ENCODE peak calls at places on chromosome 4, in five cellular contexts. One of them, this sample, is unnamed.
A peak's percentile ranks its signal among the peaks of the same experiment; 100 is the strongest.

GRCh38 chr4:82005153-82005552 is 368.6 kb downstream of the HNRNPD start:
- DNase-seq in SK-N-SH: no peak
- DNase-seq in PC-3: peak; percentile 86
- DNase-seq in heart left ventricle: no peak
- DNase-seq in H9: no peak
- DNase-seq in this sample: no peak

GRCh38 chr4:1624519-1624910 is 59.6 kb downstream of the FAM53A start:
- DNase-seq in SK-N-SH: no peak
- DNase-seq in PC-3: no peak
- DNase-seq in heart left ventricle: no peak
- DNase-seq in H9: no peak
- DNase-seq in this sample: no peak

GRCh38 chr4:174041555-174042110 is 241.8 kb downstream of the FBXO8 start:
- DNase-seq in SK-N-SH: no peak
- DNase-seq in PC-3: no peak
- DNase-seq in heart left ventricle: no peak
- DNase-seq in H9: no peak
- DNase-seq in this sample: no peak

GRCh38 chr4:53629296-53629695 is 38.0 kb upstream of the LNX1 start:
- DNase-seq in SK-N-SH: no peak
- DNase-seq in PC-3: no peak
- DNase-seq in heart left ventricle: no peak
- DNase-seq in H9: no peak
- DNase-seq in this sample: peak; percentile 69

GRCh38 chr4:83189631-83190136 is 75.2 kb upstream of the PLAC8 start:
- DNase-seq in SK-N-SH: no peak
- DNase-seq in PC-3: no peak
- DNase-seq in heart left ventricle: no peak
- DNase-seq in H9: peak; percentile 36
- DNase-seq in this sample: no peak

GRCh38 chr4:40211224-40212185 is 14.7 kb downstream of the RHOH start:
- DNase-seq in SK-N-SH: no peak
- DNase-seq in PC-3: no peak
- DNase-seq in heart left ventricle: no peak
- DNase-seq in H9: no peak
- DNase-seq in this sample: no peak

GRCh38 chr4:306551-306961 is 1.3 kb upstream of the ZNF732 start:
- DNase-seq in SK-N-SH: no peak
- DNase-seq in PC-3: no peak
- DNase-seq in heart left ventricle: no peak
- DNase-seq in H9: no peak
- DNase-seq in this sample: no peak

GRCh38 chr4:20443406-20443805 is 191.7 kb downstream of the SLIT2 start:
- DNase-seq in SK-N-SH: no peak
- DNase-seq in PC-3: no peak
- DNase-seq in heart left ventricle: no peak
- DNase-seq in H9: no peak
- DNase-seq in this sample: no peak

GRCh38 chr4:180665994-180666818 is 1577.0 kb upstream of the TENM3 start:
- DNase-seq in SK-N-SH: peak; percentile 42
- DNase-seq in PC-3: peak; percentile 53
- DNase-seq in heart left ventricle: no peak
- DNase-seq in H9: peak; percentile 50
- DNase-seq in this sample: no peak

GRCh38 chr4:38011484-38012162 is 51.4 kb downstream of the PTTG2 start:
- DNase-seq in SK-N-SH: no peak
- DNase-seq in PC-3: no peak
- DNase-seq in heart left ventricle: no peak
- DNase-seq in H9: no peak
- DNase-seq in this sample: no peak

GRCh38 chr4:108224628-108225053 is 55.9 kb upstream of the LEF1 start:
- DNase-seq in SK-N-SH: peak; percentile 33
- DNase-seq in PC-3: no peak
- DNase-seq in heart left ventricle: peak; percentile 62
- DNase-seq in H9: no peak
- DNase-seq in this sample: no peak

GRCh38 chr4:87311684-87312083 is 11.0 kb downstream of the HSD17B13 start:
- DNase-seq in SK-N-SH: no peak
- DNase-seq in PC-3: no peak
- DNase-seq in heart left ventricle: no peak
- DNase-seq in H9: no peak
- DNase-seq in this sample: no peak

GRCh38 chr4:123488916-123489315 is 92.3 kb downstream of the SPRY1 start:
- DNase-seq in SK-N-SH: no peak
- DNase-seq in PC-3: peak; percentile 80
- DNase-seq in heart left ventricle: no peak
- DNase-seq in H9: no peak
- DNase-seq in this sample: no peak

GRCh38 chr4:13988347-13989265 is 361.1 kb upstream of the BOD1L1 start:
- DNase-seq in SK-N-SH: no peak
- DNase-seq in PC-3: peak; percentile 9
- DNase-seq in heart left ventricle: peak; percentile 44
- DNase-seq in H9: no peak
- DNase-seq in this sample: peak; percentile 68

GRCh38 chr4:87078987-87079469 is 141.4 kb downstream of the KLHL8 start:
- DNase-seq in SK-N-SH: no peak
- DNase-seq in PC-3: no peak
- DNase-seq in heart left ventricle: no peak
- DNase-seq in H9: no peak
- DNase-seq in this sample: no peak

GRCh38 chr4:158667651-158668198 is 4.0 kb downstream of the C4orf46 start:
- DNase-seq in SK-N-SH: peak; percentile 74
- DNase-seq in PC-3: peak; percentile 53
- DNase-seq in heart left ventricle: no peak
- DNase-seq in H9: no peak
- DNase-seq in this sample: no peak

GRCh38 chr4:48518143-48518542 is 28.1 kb downstream of the ZAR1 start:
- DNase-seq in SK-N-SH: no peak
- DNase-seq in PC-3: no peak
- DNase-seq in heart left ventricle: no peak
- DNase-seq in H9: no peak
- DNase-seq in this sample: no peak

GRCh38 chr4:87465739-87466366 is 43.5 kb downstream of the NUDT9 start:
- DNase-seq in SK-N-SH: peak; percentile 41
- DNase-seq in PC-3: peak; percentile 64
- DNase-seq in heart left ventricle: no peak
- DNase-seq in H9: no peak
- DNase-seq in this sample: no peak

GRCh38 chr4:47213539-47213938 is 182.2 kb downstream of the GABRB1 start:
- DNase-seq in SK-N-SH: no peak
- DNase-seq in PC-3: no peak
- DNase-seq in heart left ventricle: no peak
- DNase-seq in H9: no peak
- DNase-seq in this sample: no peak

GRCh38 chr4:169208090-169208455 is 62.7 kb downstream of the SH3RF1 start:
- DNase-seq in SK-N-SH: no peak
- DNase-seq in PC-3: no peak
- DNase-seq in heart left ventricle: no peak
- DNase-seq in H9: no peak
- DNase-seq in this sample: no peak

GRCh38 chr4:102759835-102760644 is 728 bp downstream of the MANBA start:
- DNase-seq in SK-N-SH: no peak
- DNase-seq in PC-3: peak; percentile 30
- DNase-seq in heart left ventricle: no peak
- DNase-seq in H9: no peak
- DNase-seq in this sample: no peak

GRCh38 chr4:133323670-133324069 is 174.6 kb downstream of the PCDH10 start:
- DNase-seq in SK-N-SH: no peak
- DNase-seq in PC-3: no peak
- DNase-seq in heart left ventricle: no peak
- DNase-seq in H9: no peak
- DNase-seq in this sample: no peak

GRCh38 chr4:13455411-13455810 is 28.7 kb downstream of the RAB28 start:
- DNase-seq in SK-N-SH: no peak
- DNase-seq in PC-3: no peak
- DNase-seq in heart left ventricle: no peak
- DNase-seq in H9: no peak
- DNase-seq in this sample: no peak

GRCh38 chr4:26085581-26085980 is 171.6 kb downstream of the SMIM20 start:
- DNase-seq in SK-N-SH: no peak
- DNase-seq in PC-3: peak; percentile 27
- DNase-seq in heart left ventricle: no peak
- DNase-seq in H9: no peak
- DNase-seq in this sample: no peak

GRCh38 chr4:4640692-4641091 is 98.8 kb upstream of the STX18 start:
- DNase-seq in SK-N-SH: peak; percentile 41
- DNase-seq in PC-3: no peak
- DNase-seq in heart left ventricle: no peak
- DNase-seq in H9: peak; percentile 81
- DNase-seq in this sample: no peak

DNA sequence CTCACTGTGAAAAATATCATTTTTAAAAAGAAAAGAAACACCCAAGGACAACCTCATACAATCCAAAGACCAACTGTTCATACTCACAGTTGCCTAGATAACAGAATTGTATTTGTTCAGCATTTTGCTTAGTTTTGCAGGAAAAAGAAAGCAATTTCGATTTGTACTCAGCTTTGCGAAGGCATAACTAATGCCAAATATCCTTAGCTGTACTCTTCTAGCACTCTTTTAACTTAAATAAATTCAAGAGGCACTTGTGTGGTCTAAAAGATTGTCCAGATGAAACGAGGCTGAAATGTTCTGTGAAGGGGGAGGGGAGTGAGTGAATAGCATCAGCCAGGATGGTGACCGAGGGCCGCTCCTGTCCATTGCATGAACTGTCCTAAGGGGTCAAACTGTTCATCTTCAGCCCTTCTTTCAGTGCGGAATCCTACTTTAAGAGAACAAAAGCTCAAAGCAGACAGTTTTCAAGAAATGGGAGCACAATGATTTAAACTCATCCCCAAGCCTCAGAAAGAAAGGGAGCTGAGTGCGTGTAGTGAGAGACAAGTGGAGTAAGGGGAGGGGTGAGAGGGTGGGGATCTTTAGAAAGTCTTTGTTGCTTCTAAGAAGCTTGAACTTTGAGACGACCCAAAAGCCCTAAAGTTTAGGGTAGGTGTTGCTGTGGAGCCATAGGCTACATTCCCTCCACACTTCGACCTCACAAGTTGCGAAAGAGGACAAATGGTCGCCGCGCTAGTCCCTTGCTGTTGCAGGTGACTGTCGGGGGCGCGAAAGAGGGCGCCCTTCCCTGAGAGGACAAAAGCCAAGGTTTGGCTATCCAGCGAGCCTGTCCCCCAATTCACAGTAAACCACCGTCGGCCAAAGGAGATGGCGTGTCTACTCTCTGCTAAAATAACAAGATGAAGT is 4.0 kb upstream of the NEUROG2 start:
- DNase-seq in SK-N-SH: peak; percentile 35
- DNase-seq in PC-3: no peak
- DNase-seq in heart left ventricle: no peak
- DNase-seq in H9: peak; percentile 75
- DNase-seq in this sample: no peak
- H3K27me3 ChIP-seq in SK-N-SH: peaks cover 50% of the 10 kb centered on the region
- H3K27me3 ChIP-seq in PC-3: peaks cover 54% of the 10 kb centered on the region
- H3K27me3 ChIP-seq in heart left ventricle: peaks cover 99% of the 10 kb centered on the region
- H3K27me3 ChIP-seq in H9: peaks cover 79% of the 10 kb centered on the region
- H3K27me3 ChIP-seq in this sample: no peaks in the 10 kb centered on the region

GRCh38 chr4:176102414-176102813 is 36.8 kb downstream of the WDR17 start:
- DNase-seq in SK-N-SH: no peak
- DNase-seq in PC-3: no peak
- DNase-seq in heart left ventricle: no peak
- DNase-seq in H9: no peak
- DNase-seq in this sample: no peak

DNA sequence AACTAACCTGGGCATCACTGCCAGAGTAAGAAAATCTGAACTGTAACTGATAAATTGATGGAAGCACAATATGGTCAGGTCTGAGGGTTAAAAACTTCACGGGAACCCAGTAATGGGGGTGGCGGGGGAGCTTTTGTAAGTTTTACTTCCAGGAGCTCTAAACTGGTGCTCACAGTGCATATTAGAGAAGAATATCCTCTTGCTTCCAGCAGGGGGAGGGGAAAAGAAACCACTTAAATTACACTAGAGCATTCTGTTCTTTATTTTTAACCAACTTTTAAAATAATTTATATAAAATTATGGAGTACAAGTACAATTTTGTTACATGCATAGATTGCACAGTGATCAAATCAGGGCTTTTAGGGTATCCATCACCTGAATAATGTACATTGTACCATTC is 33.7 kb downstream of the WDR17 start:
- DNase-seq in SK-N-SH: no peak
- DNase-seq in PC-3: no peak
- DNase-seq in heart left ventricle: no peak
- DNase-seq in H9: no peak
- DNase-seq in this sample: no peak
- TF ChIP-seq CTCF in SK-N-SH: peak; percentile 20
- TF ChIP-seq CTCF in PC-3: peak; percentile 26
- TF ChIP-seq CTCF in heart left ventricle: no peak
- TF ChIP-seq CTCF in H9: peak; percentile 47
- TF ChIP-seq CTCF in this sample: no peak

DNA sequence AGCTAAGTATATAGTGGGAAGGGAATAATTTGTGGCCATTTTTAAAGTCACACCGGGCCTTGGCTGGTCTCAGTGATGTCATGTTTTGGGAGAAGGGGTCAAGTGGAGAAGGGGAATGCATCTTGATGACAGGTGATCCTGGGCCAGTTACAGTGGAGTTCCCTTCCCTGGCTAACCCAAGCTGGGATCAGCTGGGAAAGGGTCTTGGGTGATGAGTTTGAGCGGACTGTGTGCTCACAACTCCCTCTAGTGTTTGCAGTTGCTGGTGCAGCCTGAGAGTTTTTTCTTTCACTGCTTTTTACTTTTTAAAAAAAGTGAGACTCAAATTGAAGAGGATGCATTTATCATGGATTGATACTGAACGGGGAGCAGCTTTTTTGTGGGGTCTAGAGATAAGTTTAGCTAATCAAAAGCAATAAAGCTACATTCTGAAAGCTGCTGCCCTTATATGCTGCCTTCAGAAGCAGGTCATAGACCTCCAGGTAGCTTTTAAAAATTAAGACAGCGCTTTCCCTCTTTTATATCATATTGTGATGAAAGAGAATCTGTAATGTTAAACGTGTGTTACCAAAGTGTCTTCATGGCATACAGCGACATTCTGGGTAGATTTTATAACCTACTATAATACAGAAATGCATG is 164.7 kb downstream of the DCLK2 start:
- DNase-seq in SK-N-SH: peak; percentile 74
- DNase-seq in PC-3: peak; percentile 55
- DNase-seq in heart left ventricle: no peak
- DNase-seq in H9: peak; percentile 58
- DNase-seq in this sample: no peak
- H3K27ac ChIP-seq in SK-N-SH: no peak overlapping the region
- H3K27ac ChIP-seq in PC-3: no peak overlapping the region
- H3K27ac ChIP-seq in heart left ventricle: no peak overlapping the region
- H3K27ac ChIP-seq in H9: no peak overlapping the region
- H3K27ac ChIP-seq in this sample: no peak overlapping the region

GRCh38 chr4:80207664-80208063 is 10.4 kb downstream of the PRDM8 start:
- DNase-seq in SK-N-SH: no peak
- DNase-seq in PC-3: no peak
- DNase-seq in heart left ventricle: no peak
- DNase-seq in H9: no peak
- DNase-seq in this sample: no peak

GRCh38 chr4:80213117-80213815 is 16.0 kb downstream of the PRDM8 start:
- DNase-seq in SK-N-SH: no peak
- DNase-seq in PC-3: no peak
- DNase-seq in heart left ventricle: no peak
- DNase-seq in H9: no peak
- DNase-seq in this sample: no peak

GRCh38 chr4:80209302-80209701 is 12.0 kb downstream of the PRDM8 start:
- DNase-seq in SK-N-SH: no peak
- DNase-seq in PC-3: no peak
- DNase-seq in heart left ventricle: no peak
- DNase-seq in H9: no peak
- DNase-seq in this sample: no peak

GRCh38 chr4:80208606-80209005 is 11.3 kb downstream of the PRDM8 start:
- DNase-seq in SK-N-SH: no peak
- DNase-seq in PC-3: no peak
- DNase-seq in heart left ventricle: no peak
- DNase-seq in H9: no peak
- DNase-seq in this sample: no peak

GRCh38 chr4:80210549-80210948 is 13.2 kb downstream of the PRDM8 start:
- DNase-seq in SK-N-SH: no peak
- DNase-seq in PC-3: no peak
- DNase-seq in heart left ventricle: no peak
- DNase-seq in H9: no peak
- DNase-seq in this sample: no peak
- H3K27me3 ChIP-seq in SK-N-SH: no peaks in the 10 kb centered on the region
- H3K27me3 ChIP-seq in PC-3: no peaks in the 10 kb centered on the region
- H3K27me3 ChIP-seq in heart left ventricle: peaks cover 12% of the 10 kb centered on the region
- H3K27me3 ChIP-seq in H9: peaks cover 33% of the 10 kb centered on the region
- H3K27me3 ChIP-seq in this sample: no peaks in the 10 kb centered on the region

This sample was measured in psoas muscle.